ENCODE peak calls at places on chromosome 13, in ten cellular contexts. Z is GM12878, C is sigmoid colon, P is HepG2, I is GM23338, Y is stomach, S is Panc1, W is transverse colon, O is spleen, R is endothelial cell of umbilical vein. N is an unnamed sample.

GRCh38 chr13:94195715-94196114 is 283.8 kb downstream of the DCT start:
- DNase-seq in Z (no peak), C (no peak), P (no peak), I (no peak), Y (no peak), S (no peak), W (no peak), O (no peak), R (no peak), N (no peak)

GRCh38 chr13:74406439-74406838 is 272.2 kb upstream of the KLF12 start:
- DNase-seq in Z (no peak), C (no peak), P (no peak), I (no peak), Y (no peak), S (no peak), W (no peak), O (no peak), R (no peak), N (no peak)

GRCh38 chr13:50081106-50081898 is 66.1 kb downstream of the KCNRG start:
- DNase-seq in Z (no peak), C (peak), P (no peak), I (peak), Y (peak), S (no peak), W (peak), O (peak), R (peak), N (peak)

GRCh38 chr13:49400755-49401659 is 42.9 kb downstream of the CAB39L start:
- DNase-seq in Z (no peak), C (peak), P (no peak), I (peak), Y (peak), S (no peak), W (peak), O (no peak), R (no peak), N (peak)

GRCh38 chr13:101530293-101530692 is 77.8 kb downstream of the ITGBL1 start:
- DNase-seq in Z (no peak), C (no peak), P (no peak), I (no peak), Y (no peak), S (no peak), W (no peak), O (no peak), R (no peak), N (no peak)

GRCh38 chr13:25032160-25032559 is 63.8 kb upstream of the PABPC3 start:
- DNase-seq in Z (no peak), C (no peak), P (no peak), I (no peak), Y (no peak), S (no peak), W (no peak), O (peak), R (no peak), N (no peak)

GRCh38 chr13:85417807-85418206 is 381.4 kb downstream of the SLITRK6 start:
- DNase-seq in Z (no peak), C (no peak), P (no peak), I (no peak), Y (no peak), S (no peak), W (no peak), O (no peak), R (no peak), N (no peak)

GRCh38 chr13:85509512-85509911 is 289.7 kb downstream of the SLITRK6 start:
- DNase-seq in Z (no peak), C (no peak), P (no peak), I (no peak), Y (no peak), S (no peak), W (no peak), O (no peak), R (no peak), N (peak)

GRCh38 chr13:95137096-95137495 is 164.2 kb downstream of the ABCC4 start:
- DNase-seq in Z (no peak), C (no peak), P (no peak), I (no peak), Y (no peak), S (no peak), W (no peak), O (no peak), R (peak), N (no peak)

GRCh38 chr13:103656329-103656728 is 590.1 kb upstream of the SLC10A2 start:
- DNase-seq in Z (no peak), C (no peak), P (no peak), I (peak), Y (no peak), S (no peak), W (no peak), O (no peak), R (no peak), N (no peak)
- TF ChIP-seq CTCF in Z (no peak), C (no peak), P (no peak), I (no peak), Y (no peak), S (no peak), W (no peak), O (no peak), R (no peak), N (no peak)

DNA sequence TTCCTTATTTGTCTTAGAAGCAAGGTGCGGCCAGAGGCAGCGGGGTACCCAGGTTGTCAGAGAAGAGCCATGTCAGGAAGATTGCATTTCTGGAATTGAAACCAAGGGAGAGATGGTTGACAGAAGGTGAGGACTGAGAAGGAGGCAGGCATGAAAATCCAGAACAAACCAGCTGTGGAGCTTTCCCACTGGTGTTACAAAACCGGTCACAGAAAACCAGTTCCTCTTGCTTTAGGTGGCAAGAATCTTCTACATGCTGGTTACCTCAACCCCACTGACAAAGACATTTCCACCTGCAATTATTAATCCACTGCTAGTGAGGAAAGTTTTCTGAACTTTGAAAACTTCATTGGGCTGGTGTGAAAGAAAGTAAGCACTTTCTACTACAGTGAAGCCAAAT is 64.0 kb upstream of the MED4 start:
- DNase-seq in Z (no peak), C (no peak), P (no peak), I (no peak), Y (no peak), S (no peak), W (no peak), O (no peak), R (no peak), N (peak)
- TF ChIP-seq POLR2AphosphoS5 in Z (no peak), C (no peak), P (no peak), I (no peak), Y (no peak), S (no peak), W (no peak), O (no peak), R (no peak), N (peak)

GRCh38 chr13:105363747-105364177 is 1171.7 kb downstream of the EFNB2 start:
- DNase-seq in Z (no peak), C (no peak), P (no peak), I (no peak), Y (no peak), S (no peak), W (no peak), O (no peak), R (peak), N (no peak)
- TF ChIP-seq CTCF in Z (no peak), C (no peak), P (no peak), I (no peak), Y (no peak), S (no peak), W (no peak), O (no peak), R (no peak), N (no peak)

GRCh38 chr13:110831437-110832204 is 83.2 kb downstream of the ANKRD10 start:
- DNase-seq in Z (no peak), C (no peak), P (no peak), I (no peak), Y (no peak), S (no peak), W (no peak), O (no peak), R (no peak), N (no peak)

GRCh38 chr13:110830331-110830730 is 84.5 kb downstream of the ANKRD10 start:
- DNase-seq in Z (no peak), C (no peak), P (no peak), I (no peak), Y (no peak), S (no peak), W (no peak), O (no peak), R (no peak), N (no peak)

GRCh38 chr13:110829486-110829885 is 85.4 kb downstream of the ANKRD10 start:
- DNase-seq in Z (no peak), C (no peak), P (no peak), I (no peak), Y (no peak), S (no peak), W (no peak), O (no peak), R (no peak), N (no peak)

GRCh38 chr13:110832205-110832479 is 82.7 kb downstream of the ANKRD10 start:
- DNase-seq in Z (no peak), C (no peak), P (no peak), I (no peak), Y (no peak), S (no peak), W (no peak), O (no peak), R (no peak), N (no peak)

DNA sequence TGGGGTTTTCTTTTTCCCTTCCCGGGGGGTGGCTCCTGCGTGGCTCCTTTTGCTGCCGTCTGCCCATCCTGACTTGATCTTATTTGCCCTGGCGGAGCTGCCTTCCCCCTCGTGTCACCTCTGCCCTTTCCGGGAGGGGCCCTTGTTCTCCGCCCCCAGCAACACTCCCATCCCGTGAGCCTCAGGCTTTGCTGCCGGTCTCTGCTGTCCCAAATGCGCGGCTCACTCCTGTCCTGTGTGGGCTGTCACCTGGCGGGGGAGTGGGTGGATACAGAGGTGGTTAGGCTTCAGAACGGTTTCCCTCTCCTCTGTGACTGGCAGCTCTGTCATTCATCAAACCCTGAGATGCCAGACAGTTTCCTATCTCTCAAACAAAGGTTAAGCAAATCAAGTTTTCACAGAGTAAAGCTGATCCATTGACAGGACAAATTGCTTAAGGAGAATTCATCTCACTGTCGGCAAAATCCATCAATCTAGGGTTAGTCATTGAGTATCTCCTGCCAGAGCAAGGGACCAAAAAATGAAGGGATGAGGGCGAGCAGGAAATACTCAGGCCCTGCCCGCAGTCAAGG is 84.0 kb downstream of the ANKRD10 start:
- DNase-seq in Z (no peak), C (no peak), P (no peak), I (no peak), Y (no peak), S (no peak), W (no peak), O (no peak), R (no peak), N (no peak)
- TF ChIP-seq POLR2AphosphoS5 in Z (no peak), C (no peak), P (no peak), I (no peak), Y (no peak), S (no peak), W (no peak), O (no peak), R (no peak), N (no peak)

DNA sequence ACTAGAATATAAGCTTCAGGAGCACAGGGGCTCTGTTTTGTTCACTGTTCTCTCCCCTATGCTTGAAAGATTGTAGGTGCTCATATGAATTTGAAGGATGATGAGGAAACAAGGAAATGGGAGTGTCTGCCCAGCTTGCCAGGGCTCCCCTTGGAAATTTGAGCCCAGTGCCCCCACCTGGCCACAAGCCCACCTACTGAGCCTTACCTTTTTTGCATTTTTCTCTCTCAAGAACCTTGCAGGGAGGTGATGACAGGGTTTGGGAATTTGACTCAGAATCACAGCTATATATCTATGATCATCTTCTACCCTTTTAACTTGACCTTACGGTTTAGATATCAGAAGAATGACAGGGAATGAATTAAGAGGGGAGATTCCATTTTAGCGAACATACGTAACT is 33.8 kb downstream of the SERP2 start:
- DNase-seq in Z (no peak), C (no peak), P (no peak), I (peak), Y (no peak), S (no peak), W (no peak), O (no peak), R (no peak), N (no peak)
- TF ChIP-seq CTCF in Z (no peak), C (no peak), P (no peak), I (no peak), Y (no peak), S (no peak), W (no peak), O (no peak), R (no peak), N (no peak)

GRCh38 chr13:67231481-67231940 is 1.4 kb upstream of the PCDH9 start:
- DNase-seq in Z (no peak), C (no peak), P (no peak), I (no peak), Y (no peak), S (no peak), W (no peak), O (no peak), R (no peak), N (no peak)

GRCh38 chr13:67229438-67230242 is 496 bp downstream of the PCDH9 start:
- DNase-seq in Z (no peak), C (no peak), P (no peak), I (peak), Y (no peak), S (no peak), W (no peak), O (no peak), R (no peak), N (no peak)

GRCh38 chr13:67230243-67230773 is at the start of gene PCDH9:
- DNase-seq in Z (peak), C (peak), P (peak), I (peak), Y (peak), S (peak), W (peak), O (peak), R (peak), N (peak)

GRCh38 chr13:67230774-67231480 is 791 bp upstream of the PCDH9 start:
- DNase-seq in Z (no peak), C (peak), P (peak), I (peak), Y (peak), S (no peak), W (peak), O (peak), R (peak), N (peak)

GRCh38 chr13:67232384-67232783 is 2.2 kb upstream of the PCDH9 start:
- DNase-seq in Z (no peak), C (no peak), P (no peak), I (no peak), Y (no peak), S (no peak), W (no peak), O (no peak), R (no peak), N (no peak)
- TF ChIP-seq POLR2AphosphoS5 in Z (no peak), C (no peak), P (no peak), I (no peak), Y (no peak), S (no peak), W (no peak), O (no peak), R (no peak), N (no peak)

DNA sequence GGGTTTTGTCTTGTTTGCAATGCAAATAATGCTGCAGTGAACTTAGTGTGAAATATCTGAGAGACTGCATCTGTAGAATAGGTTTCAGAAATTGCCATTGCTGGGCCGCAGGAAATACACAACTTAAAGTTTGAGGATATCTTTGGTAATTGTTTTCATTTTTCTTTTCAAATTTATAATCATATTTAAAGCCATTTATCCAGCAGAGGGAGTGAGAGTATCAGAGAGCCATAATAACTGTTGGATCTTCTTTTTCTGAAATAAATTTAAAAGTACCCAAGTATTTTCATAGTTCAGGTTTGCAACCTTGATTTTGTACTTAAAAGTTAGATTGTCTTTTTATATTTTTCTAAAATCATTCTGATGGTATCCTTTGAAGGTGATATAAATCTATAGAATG is 99.4 kb downstream of the ZMYM2 start:
- DNase-seq in Z (no peak), C (no peak), P (no peak), I (no peak), Y (no peak), S (no peak), W (no peak), O (no peak), R (no peak), N (no peak)
- TF ChIP-seq CTCF in Z (no peak), C (no peak), P (no peak), I (no peak), Y (no peak), S (no peak), W (no peak), O (no peak), R (no peak), N (no peak)

GRCh38 chr13:112843392-112844250 is 125.4 kb upstream of the MCF2L start:
- DNase-seq in Z (no peak), C (no peak), P (no peak), I (no peak), Y (no peak), S (no peak), W (no peak), O (peak), R (no peak), N (no peak)
- TF ChIP-seq POLR2AphosphoS5 in Z (no peak), C (peak), P (no peak), I (no peak), Y (no peak), S (no peak), W (no peak), O (no peak), R (no peak), N (no peak)

GRCh38 chr13:20721454-20722357 is 18.2 kb downstream of the IL17D start:
- DNase-seq in Z (no peak), C (no peak), P (no peak), I (peak), Y (peak), S (no peak), W (peak), O (peak), R (peak), N (no peak)
- TF ChIP-seq CTCF in Z (no peak), C (no peak), P (no peak), I (no peak), Y (no peak), S (no peak), W (no peak), O (no peak), R (peak), N (no peak)

DNA sequence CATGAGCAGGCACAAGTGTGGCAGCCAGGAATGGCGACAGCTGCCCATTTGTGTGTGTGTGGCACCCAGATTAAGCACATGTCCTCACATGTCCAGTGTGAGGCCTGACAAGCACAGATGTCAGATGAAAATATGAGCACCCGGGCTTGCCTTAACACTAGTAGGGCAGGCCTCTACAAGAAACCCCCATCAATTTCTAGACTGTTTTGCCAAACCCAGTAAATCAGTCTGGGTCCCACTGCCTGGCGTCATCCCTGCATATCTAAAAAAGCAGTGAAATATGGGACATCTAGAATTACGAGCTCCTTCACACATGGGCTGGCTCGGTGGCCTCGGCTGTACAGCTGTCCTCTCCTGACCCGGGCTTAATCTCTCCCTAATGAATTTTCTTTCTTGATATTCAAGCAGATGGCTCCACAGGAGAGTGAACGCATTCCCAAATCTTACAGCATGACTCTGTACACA is 432.7 kb downstream of the FOXO1 start:
- DNase-seq in Z (no peak), C (peak), P (no peak), I (no peak), Y (no peak), S (no peak), W (no peak), O (no peak), R (no peak), N (peak)
- TF ChIP-seq POLR2AphosphoS5 in Z (no peak), C (no peak), P (no peak), I (no peak), Y (no peak), S (no peak), W (no peak), O (no peak), R (no peak), N (peak)

N was measured in prostate gland.